ENCODE peak calls at places on chromosomes 4 and X, in five cellular contexts. One of them, this sample, is unnamed.
A peak's percentile ranks its signal among the peaks of the same experiment; 100 is the strongest.

GRCh38 chr4:170037481-170037880 is 11.3 kb upstream of the MFAP3L start:
- DNase-seq in bronchial epithelial cell: no peak
- DNase-seq in H7: no peak
- DNase-seq in colonic mucosa: no peak
- DNase-seq in H54: no peak
- DNase-seq in this sample: no peak

GRCh38 chr4:99383833-99384392 is 31.4 kb upstream of the ADH1C start:
- DNase-seq in bronchial epithelial cell: peak; percentile 37
- DNase-seq in H7: no peak
- DNase-seq in colonic mucosa: no peak
- DNase-seq in H54: no peak
- DNase-seq in this sample: no peak

GRCh38 chrX:57772637-57773036 is 92.6 kb upstream of the NLRP2B start:
- DNase-seq in bronchial epithelial cell: no peak
- DNase-seq in H7: no peak
- DNase-seq in colonic mucosa: no peak
- DNase-seq in H54: no peak
- DNase-seq in this sample: no peak

GRCh38 chr4:25694466-25694865 is 38.8 kb downstream of the SLC34A2 start:
- DNase-seq in bronchial epithelial cell: no peak
- DNase-seq in H7: no peak
- DNase-seq in colonic mucosa: no peak
- DNase-seq in H54: peak; percentile 4
- DNase-seq in this sample: no peak

GRCh38 chr4:141127884-141128283 is 5.4 kb downstream of the RNF150 start:
- DNase-seq in bronchial epithelial cell: no peak
- DNase-seq in H7: no peak
- DNase-seq in colonic mucosa: no peak
- DNase-seq in H54: no peak
- DNase-seq in this sample: no peak

GRCh38 chr4:30721353-30722091 is 1.4 kb downstream of the PCDH7 start:
- DNase-seq in bronchial epithelial cell: no peak
- DNase-seq in H7: peak; percentile 87
- DNase-seq in colonic mucosa: peak; percentile 22
- DNase-seq in H54: no peak
- DNase-seq in this sample: no peak

GRCh38 chr4:8760561-8760960 is 111.1 kb downstream of the HMX1 start:
- DNase-seq in bronchial epithelial cell: no peak
- DNase-seq in H7: no peak
- DNase-seq in colonic mucosa: no peak
- DNase-seq in H54: no peak
- DNase-seq in this sample: no peak

GRCh38 chr4:184441461-184442392 is 32.6 kb downstream of the IRF2 start:
- DNase-seq in bronchial epithelial cell: no peak
- DNase-seq in H7: peak; percentile 52
- DNase-seq in colonic mucosa: no peak
- DNase-seq in H54: no peak
- DNase-seq in this sample: no peak

GRCh38 chr4:16508968-16509367 is 282.7 kb upstream of the TAPT1 start:
- DNase-seq in bronchial epithelial cell: peak; percentile 9
- DNase-seq in H7: no peak
- DNase-seq in colonic mucosa: no peak
- DNase-seq in H54: no peak
- DNase-seq in this sample: no peak

GRCh38 chr4:148254818-148255366 is 187.3 kb downstream of the NR3C2 start:
- DNase-seq in bronchial epithelial cell: no peak
- DNase-seq in H7: no peak
- DNase-seq in colonic mucosa: no peak
- DNase-seq in H54: no peak
- DNase-seq in this sample: no peak

GRCh38 chrX:120499301-120500097 is 30.4 kb upstream of the LAMP2 start:
- DNase-seq in bronchial epithelial cell: no peak
- DNase-seq in H7: no peak
- DNase-seq in colonic mucosa: no peak
- DNase-seq in H54: no peak
- DNase-seq in this sample: no peak

GRCh38 chrX:56782791-56783449 is 53.9 kb downstream of the NBDY start:
- DNase-seq in bronchial epithelial cell: no peak
- DNase-seq in H7: no peak
- DNase-seq in colonic mucosa: peak; percentile 34
- DNase-seq in H54: no peak
- DNase-seq in this sample: no peak

GRCh38 chr4:18914182-18914581 is 892.6 kb upstream of the LCORL start:
- DNase-seq in bronchial epithelial cell: peak; percentile 57
- DNase-seq in H7: no peak
- DNase-seq in colonic mucosa: no peak
- DNase-seq in H54: no peak
- DNase-seq in this sample: no peak

GRCh38 chrX:47623540-47624027 is 3.9 kb upstream of the SYN1 start:
- DNase-seq in bronchial epithelial cell: peak; percentile 52
- DNase-seq in H7: peak; percentile 95
- DNase-seq in colonic mucosa: peak; percentile 34
- DNase-seq in H54: no peak
- DNase-seq in this sample: peak; percentile 20

GRCh38 chr4:15100994-15101695 is 98.9 kb downstream of the CPEB2 start:
- DNase-seq in bronchial epithelial cell: no peak
- DNase-seq in H7: no peak
- DNase-seq in colonic mucosa: no peak
- DNase-seq in H54: no peak
- DNase-seq in this sample: no peak

GRCh38 chr4:168722391-168722790 is 225.5 kb downstream of the PALLD start:
- DNase-seq in bronchial epithelial cell: no peak
- DNase-seq in H7: no peak
- DNase-seq in colonic mucosa: no peak
- DNase-seq in H54: no peak
- DNase-seq in this sample: peak; percentile 46

GRCh38 chr4:183444953-183445543 is 612 bp downstream of the CDKN2AIP start:
- DNase-seq in bronchial epithelial cell: peak; percentile 11
- DNase-seq in H7: peak; percentile 85
- DNase-seq in colonic mucosa: peak; percentile 54
- DNase-seq in H54: no peak
- DNase-seq in this sample: peak; percentile 45

GRCh38 chr4:176256921-176257320 is 12.1 kb downstream of the ASB5 start:
- DNase-seq in bronchial epithelial cell: no peak
- DNase-seq in H7: no peak
- DNase-seq in colonic mucosa: no peak
- DNase-seq in H54: no peak
- DNase-seq in this sample: no peak

GRCh38 chrX:97616883-97617510 is 733.3 kb downstream of the RPA4 start:
- DNase-seq in bronchial epithelial cell: peak; percentile 85
- DNase-seq in H7: no peak
- DNase-seq in colonic mucosa: no peak
- DNase-seq in H54: peak; percentile 24
- DNase-seq in this sample: no peak

GRCh38 chrX:72052415-72053090 is 79.2 kb downstream of the RTL5 start:
- DNase-seq in bronchial epithelial cell: peak; percentile 18
- DNase-seq in H7: peak; percentile 39
- DNase-seq in colonic mucosa: no peak
- DNase-seq in H54: no peak
- DNase-seq in this sample: peak; percentile 61

GRCh38 chrX:131729295-131729694 is 185.4 kb downstream of the OR13H1 start:
- DNase-seq in bronchial epithelial cell: no peak
- DNase-seq in H7: no peak
- DNase-seq in colonic mucosa: peak; percentile 89
- DNase-seq in H54: no peak
- DNase-seq in this sample: no peak

GRCh38 chr4:80266267-80266901 is at the start of gene FGF5:
- DNase-seq in bronchial epithelial cell: peak; percentile 73
- DNase-seq in H7: peak; percentile 73
- DNase-seq in colonic mucosa: no peak
- DNase-seq in H54: peak; percentile 30
- DNase-seq in this sample: peak; percentile 86

GRCh38 chr4:109444182-109444844 is 10.7 kb downstream of the SEC24B start:
- DNase-seq in bronchial epithelial cell: no peak
- DNase-seq in H7: no peak
- DNase-seq in colonic mucosa: no peak
- DNase-seq in H54: no peak
- DNase-seq in this sample: no peak

GRCh38 chr4:179353791-179354190 is 1911.6 kb upstream of the AGA start:
- DNase-seq in bronchial epithelial cell: no peak
- DNase-seq in H7: no peak
- DNase-seq in colonic mucosa: no peak
- DNase-seq in H54: no peak
- DNase-seq in this sample: no peak

GRCh38 chrX:17592117-17592516 is 145.2 kb upstream of the SCML1 start:
- DNase-seq in bronchial epithelial cell: peak; percentile 36
- DNase-seq in H7: no peak
- DNase-seq in colonic mucosa: no peak
- DNase-seq in H54: no peak
- DNase-seq in this sample: peak; percentile 39

GRCh38 chrX:77595848-77596247 is 148.7 kb downstream of the FGF16 start:
- DNase-seq in bronchial epithelial cell: no peak
- DNase-seq in H7: no peak
- DNase-seq in colonic mucosa: no peak
- DNase-seq in H54: no peak
- DNase-seq in this sample: no peak

GRCh38 chrX:23692166-23692565 is 24.9 kb downstream of the PRDX4 start:
- DNase-seq in bronchial epithelial cell: no peak
- DNase-seq in H7: no peak
- DNase-seq in colonic mucosa: no peak
- DNase-seq in H54: no peak
- DNase-seq in this sample: no peak

GRCh38 chr4:6487466-6487865 is 15.1 kb upstream of the PPP2R2C start:
- DNase-seq in bronchial epithelial cell: no peak
- DNase-seq in H7: no peak
- DNase-seq in colonic mucosa: no peak
- DNase-seq in H54: no peak
- DNase-seq in this sample: no peak

GRCh38 chr4:5993876-5994811 is 24.1 kb downstream of the C4orf50 start:
- DNase-seq in bronchial epithelial cell: no peak
- DNase-seq in H7: no peak
- DNase-seq in colonic mucosa: no peak
- DNase-seq in H54: no peak
- DNase-seq in this sample: no peak

GRCh38 chrX:150028692-150029091 is 90.4 kb upstream of the EOLA2 start:
- DNase-seq in bronchial epithelial cell: no peak
- DNase-seq in H7: no peak
- DNase-seq in colonic mucosa: no peak
- DNase-seq in H54: no peak
- DNase-seq in this sample: no peak

GRCh38 chrX:136268051-136269048 is 17.1 kb upstream of the MAP7D3 start:
- DNase-seq in bronchial epithelial cell: peak; percentile 26
- DNase-seq in H7: no peak
- DNase-seq in colonic mucosa: peak; percentile 47
- DNase-seq in H54: no peak
- DNase-seq in this sample: no peak

GRCh38 chr4:37827802-37828321 is 1.4 kb downstream of the PGM2 start:
- DNase-seq in bronchial epithelial cell: no peak
- DNase-seq in H7: no peak
- DNase-seq in colonic mucosa: no peak
- DNase-seq in H54: no peak
- DNase-seq in this sample: no peak

GRCh38 chrX:111467896-111468295 is 43.5 kb upstream of the SERTM2 start:
- DNase-seq in bronchial epithelial cell: no peak
- DNase-seq in H7: no peak
- DNase-seq in colonic mucosa: no peak
- DNase-seq in H54: no peak
- DNase-seq in this sample: no peak

GRCh38 chr4:905485-906214 is 26.5 kb downstream of the GAK start:
- DNase-seq in bronchial epithelial cell: no peak
- DNase-seq in H7: no peak
- DNase-seq in colonic mucosa: no peak
- DNase-seq in H54: no peak
- DNase-seq in this sample: no peak

GRCh38 chr4:27703771-27704170 is 843.1 kb downstream of the STIM2 start:
- DNase-seq in bronchial epithelial cell: no peak
- DNase-seq in H7: no peak
- DNase-seq in colonic mucosa: no peak
- DNase-seq in H54: no peak
- DNase-seq in this sample: no peak